ENCODE peak calls at places on chromosome 18, in five cellular contexts. One of them, this sample, is unnamed.

GRCh38 chr18:49342690-49343089 is 117.8 kb downstream of the DYM start:
- DNase-seq in SHP77: no peak
- DNase-seq in NCI-H774: no peak
- DNase-seq in HuH-7.5: no peak
- DNase-seq in T-helper 9 cell: no peak
- DNase-seq in this sample: no peak

GRCh38 chr18:48080546-48080945 is 150.1 kb upstream of the SMAD2 start:
- DNase-seq in NCI-H774: no peak
- DNase-seq in T-helper 9 cell: no peak
- DNase-seq in HuH-7.5: no peak
- DNase-seq in SHP77: no peak
- DNase-seq in this sample: no peak

GRCh38 chr18:23805898-23806297 is 116.6 kb downstream of the LAMA3 start:
- DNase-seq in SHP77: no peak
- DNase-seq in NCI-H774: no peak
- DNase-seq in T-helper 9 cell: no peak
- DNase-seq in HuH-7.5: no peak
- DNase-seq in this sample: no peak

GRCh38 chr18:13425357-13426095 is 207.0 kb downstream of the LDLRAD4 start:
- DNase-seq in T-helper 9 cell: no peak
- DNase-seq in HuH-7.5: no peak
- DNase-seq in SHP77: no peak
- DNase-seq in NCI-H774: no peak
- DNase-seq in this sample: no peak

GRCh38 chr18:63160172-63160995 is 159.2 kb downstream of the BCL2 start:
- DNase-seq in HuH-7.5: no peak
- DNase-seq in SHP77: no peak
- DNase-seq in T-helper 9 cell: no peak
- DNase-seq in NCI-H774: no peak
- DNase-seq in this sample: no peak

GRCh38 chr18:11260963-11261441 is 111.6 kb upstream of the PIEZO2 start:
- DNase-seq in HuH-7.5: no peak
- DNase-seq in SHP77: no peak
- DNase-seq in T-helper 9 cell: no peak
- DNase-seq in NCI-H774: no peak
- DNase-seq in this sample: no peak

GRCh38 chr18:22813648-22814328 is 119.3 kb upstream of the RBBP8 start:
- DNase-seq in NCI-H774: peak; percentile 26
- DNase-seq in T-helper 9 cell: no peak
- DNase-seq in SHP77: peak; percentile 14
- DNase-seq in HuH-7.5: peak; percentile 12
- DNase-seq in this sample: no peak

GRCh38 chr18:9827856-9828793 is 57.6 kb upstream of the TXNDC2 start:
- DNase-seq in T-helper 9 cell: no peak
- DNase-seq in HuH-7.5: no peak
- DNase-seq in SHP77: no peak
- DNase-seq in NCI-H774: no peak
- DNase-seq in this sample: no peak

GRCh38 chr18:44715245-44715644 is 34.6 kb downstream of the SETBP1 start:
- DNase-seq in SHP77: no peak
- DNase-seq in HuH-7.5: no peak
- DNase-seq in NCI-H774: no peak
- DNase-seq in T-helper 9 cell: no peak
- DNase-seq in this sample: no peak

GRCh38 chr18:59220164-59220783 is 316 bp downstream of the GRP start:
- DNase-seq in SHP77: peak; percentile 30
- DNase-seq in T-helper 9 cell: no peak
- DNase-seq in HuH-7.5: no peak
- DNase-seq in NCI-H774: no peak
- DNase-seq in this sample: no peak

GRCh38 chr18:28723506-28723905 is 546.6 kb upstream of the CDH2 start:
- DNase-seq in T-helper 9 cell: no peak
- DNase-seq in SHP77: no peak
- DNase-seq in NCI-H774: no peak
- DNase-seq in HuH-7.5: no peak
- DNase-seq in this sample: no peak

GRCh38 chr18:48781041-48781989 is 169.4 kb downstream of the SMAD7 start:
- DNase-seq in HuH-7.5: peak; percentile 86
- DNase-seq in NCI-H774: peak; percentile 3
- DNase-seq in T-helper 9 cell: no peak
- DNase-seq in SHP77: no peak
- DNase-seq in this sample: no peak

GRCh38 chr18:8823530-8823929 is 118.2 kb downstream of the MTCL1 start:
- DNase-seq in HuH-7.5: no peak
- DNase-seq in SHP77: no peak
- DNase-seq in NCI-H774: no peak
- DNase-seq in T-helper 9 cell: no peak
- DNase-seq in this sample: no peak

GRCh38 chr18:36130039-36130831 is 536 bp downstream of the ELP2 start:
- DNase-seq in HuH-7.5: no peak
- DNase-seq in SHP77: no peak
- DNase-seq in NCI-H774: no peak
- DNase-seq in T-helper 9 cell: no peak
- DNase-seq in this sample: no peak

GRCh38 chr18:28728891-28729290 is 552.0 kb upstream of the CDH2 start:
- DNase-seq in SHP77: no peak
- DNase-seq in T-helper 9 cell: no peak
- DNase-seq in NCI-H774: no peak
- DNase-seq in HuH-7.5: no peak
- DNase-seq in this sample: no peak

GRCh38 chr18:73660931-73661330 is 486.7 kb downstream of the FBXO15 start:
- DNase-seq in T-helper 9 cell: no peak
- DNase-seq in SHP77: no peak
- DNase-seq in HuH-7.5: no peak
- DNase-seq in NCI-H774: no peak
- DNase-seq in this sample: no peak

GRCh38 chr18:50240083-50240563 is 26.2 kb downstream of the CFAP53 start:
- DNase-seq in T-helper 9 cell: no peak
- DNase-seq in SHP77: no peak
- DNase-seq in HuH-7.5: no peak
- DNase-seq in NCI-H774: no peak
- DNase-seq in this sample: no peak

GRCh38 chr18:63099848-63100625 is 219.5 kb downstream of the BCL2 start:
- DNase-seq in SHP77: no peak
- DNase-seq in T-helper 9 cell: no peak
- DNase-seq in HuH-7.5: no peak
- DNase-seq in NCI-H774: no peak
- DNase-seq in this sample: no peak

GRCh38 chr18:3450358-3451107 is 561 bp downstream of the TGIF1 start:
- DNase-seq in HuH-7.5: no peak
- DNase-seq in T-helper 9 cell: peak; percentile 68
- DNase-seq in NCI-H774: no peak
- DNase-seq in SHP77: peak; percentile 16
- DNase-seq in this sample: peak; percentile 81

GRCh38 chr18:35075132-35075531 is 33.9 kb downstream of the MAPRE2 start:
- DNase-seq in NCI-H774: no peak
- DNase-seq in T-helper 9 cell: no peak
- DNase-seq in SHP77: no peak
- DNase-seq in HuH-7.5: no peak
- DNase-seq in this sample: no peak

GRCh38 chr18:55780591-55781071 is 192.6 kb upstream of the TCF4 start:
- DNase-seq in T-helper 9 cell: no peak
- DNase-seq in SHP77: no peak
- DNase-seq in HuH-7.5: no peak
- DNase-seq in NCI-H774: no peak
- DNase-seq in this sample: no peak

GRCh38 chr18:25340762-25341161 is 11.2 kb downstream of the ZNF521 start:
- DNase-seq in HuH-7.5: no peak
- DNase-seq in T-helper 9 cell: no peak
- DNase-seq in SHP77: no peak
- DNase-seq in NCI-H774: no peak
- DNase-seq in this sample: no peak